ENCODE peak calls at places on chromosomes 2 and 18, in seven cellular contexts. One of them, this sample, is unnamed.

GRCh38 chr18:10139783-10140410 is 226.1 kb downstream of the VAPA start:
- DNase-seq in H1: no peak
- DNase-seq in HepG2: no peak
- DNase-seq in GM12878: no peak
- DNase-seq in HCT116: no peak
- DNase-seq in K562: no peak
- DNase-seq in SK-N-SH: no peak
- DNase-seq in this sample: no peak

GRCh38 chr2:188524519-188525113 is 232.9 kb downstream of the GULP1 start:
- DNase-seq in H1: no peak
- DNase-seq in HepG2: peak
- DNase-seq in GM12878: no peak
- DNase-seq in HCT116: peak
- DNase-seq in K562: peak
- DNase-seq in SK-N-SH: peak
- DNase-seq in this sample: no peak

GRCh38 chr2:227822416-227823003 is 8.9 kb downstream of the CCL20 start:
- DNase-seq in H1: no peak
- DNase-seq in HepG2: peak
- DNase-seq in GM12878: no peak
- DNase-seq in HCT116: no peak
- DNase-seq in K562: no peak
- DNase-seq in SK-N-SH: no peak
- DNase-seq in this sample: no peak

GRCh38 chr2:30232027-30232800 is 880 bp downstream of the LBH start:
- DNase-seq in H1: no peak
- DNase-seq in HepG2: no peak
- DNase-seq in GM12878: no peak
- DNase-seq in HCT116: no peak
- DNase-seq in K562: peak
- DNase-seq in SK-N-SH: peak
- DNase-seq in this sample: no peak

GRCh38 chr2:74575320-74575719 is 20.8 kb downstream of the DOK1 start:
- DNase-seq in H1: no peak
- DNase-seq in HepG2: no peak
- DNase-seq in GM12878: no peak
- DNase-seq in HCT116: no peak
- DNase-seq in K562: no peak
- DNase-seq in SK-N-SH: no peak
- DNase-seq in this sample: no peak

GRCh38 chr2:174826051-174826450 is 61.8 kb upstream of the CHRNA1 start:
- DNase-seq in H1: no peak
- DNase-seq in HepG2: no peak
- DNase-seq in GM12878: no peak
- DNase-seq in HCT116: no peak
- DNase-seq in K562: no peak
- DNase-seq in SK-N-SH: no peak
- DNase-seq in this sample: peak

GRCh38 chr2:12721571-12722444 is 5.1 kb downstream of the TRIB2 start:
- DNase-seq in H1: no peak
- DNase-seq in HepG2: no peak
- DNase-seq in GM12878: no peak
- DNase-seq in HCT116: no peak
- DNase-seq in K562: no peak
- DNase-seq in SK-N-SH: no peak
- DNase-seq in this sample: no peak

GRCh38 chr18:10074122-10074521 is 160.3 kb downstream of the VAPA start:
- DNase-seq in H1: no peak
- DNase-seq in HepG2: no peak
- DNase-seq in GM12878: no peak
- DNase-seq in HCT116: no peak
- DNase-seq in K562: no peak
- DNase-seq in SK-N-SH: no peak
- DNase-seq in this sample: no peak

GRCh38 chr2:217657252-217657651 is 345.5 kb downstream of the TNS1 start:
- DNase-seq in H1: no peak
- DNase-seq in HepG2: no peak
- DNase-seq in GM12878: no peak
- DNase-seq in HCT116: no peak
- DNase-seq in K562: no peak
- DNase-seq in SK-N-SH: no peak
- DNase-seq in this sample: no peak

GRCh38 chr2:161243312-161243711 is 64.9 kb upstream of the PSMD14 start:
- DNase-seq in H1: no peak
- DNase-seq in HepG2: no peak
- DNase-seq in GM12878: no peak
- DNase-seq in HCT116: no peak
- DNase-seq in K562: no peak
- DNase-seq in SK-N-SH: no peak
- DNase-seq in this sample: no peak

GRCh38 chr2:5696741-5697521 is 4.7 kb downstream of the SOX11 start:
- DNase-seq in H1: no peak
- DNase-seq in HepG2: no peak
- DNase-seq in GM12878: no peak
- DNase-seq in HCT116: no peak
- DNase-seq in K562: no peak
- DNase-seq in SK-N-SH: peak
- DNase-seq in this sample: no peak

GRCh38 chr2:11056614-11057013 is 98.7 kb upstream of the SLC66A3 start:
- DNase-seq in H1: no peak
- DNase-seq in HepG2: no peak
- DNase-seq in GM12878: no peak
- DNase-seq in HCT116: peak
- DNase-seq in K562: no peak
- DNase-seq in SK-N-SH: peak
- DNase-seq in this sample: no peak

GRCh38 chr2:11597538-11598225 is 63.8 kb downstream of the GREB1 start:
- DNase-seq in H1: no peak
- DNase-seq in HepG2: no peak
- DNase-seq in GM12878: no peak
- DNase-seq in HCT116: no peak
- DNase-seq in K562: no peak
- DNase-seq in SK-N-SH: no peak
- DNase-seq in this sample: no peak

GRCh38 chr18:38923136-38923535 is 1357.5 kb upstream of the CELF4 start:
- DNase-seq in H1: no peak
- DNase-seq in HepG2: no peak
- DNase-seq in GM12878: no peak
- DNase-seq in HCT116: no peak
- DNase-seq in K562: no peak
- DNase-seq in SK-N-SH: no peak
- DNase-seq in this sample: no peak

GRCh38 chr2:34729845-34730244 is 1130.7 kb upstream of the FAM98A start:
- DNase-seq in H1: no peak
- DNase-seq in HepG2: no peak
- DNase-seq in GM12878: no peak
- DNase-seq in HCT116: no peak
- DNase-seq in K562: no peak
- DNase-seq in SK-N-SH: no peak
- DNase-seq in this sample: no peak

GRCh38 chr2:880201-880970 is 70.3 kb upstream of the SNTG2 start:
- DNase-seq in H1: no peak
- DNase-seq in HepG2: no peak
- DNase-seq in GM12878: no peak
- DNase-seq in HCT116: no peak
- DNase-seq in K562: no peak
- DNase-seq in SK-N-SH: no peak
- DNase-seq in this sample: no peak

GRCh38 chr2:1625281-1626001 is 118.9 kb downstream of the PXDN start:
- DNase-seq in H1: peak
- DNase-seq in HepG2: no peak
- DNase-seq in GM12878: no peak
- DNase-seq in HCT116: peak
- DNase-seq in K562: no peak
- DNase-seq in SK-N-SH: peak
- DNase-seq in this sample: peak

GRCh38 chr2:10571057-10571456 is 118.7 kb downstream of the NOL10 start:
- DNase-seq in H1: no peak
- DNase-seq in HepG2: no peak
- DNase-seq in GM12878: no peak
- DNase-seq in HCT116: no peak
- DNase-seq in K562: no peak
- DNase-seq in SK-N-SH: no peak
- DNase-seq in this sample: no peak

GRCh38 chr18:78625895-78626294 is 353.7 kb upstream of the SALL3 start:
- DNase-seq in H1: no peak
- DNase-seq in HepG2: no peak
- DNase-seq in GM12878: no peak
- DNase-seq in HCT116: no peak
- DNase-seq in K562: no peak
- DNase-seq in SK-N-SH: no peak
- DNase-seq in this sample: no peak

GRCh38 chr2:190879474-190880373 is 897 bp upstream of the GLS start:
- DNase-seq in H1: no peak
- DNase-seq in HepG2: no peak
- DNase-seq in GM12878: no peak
- DNase-seq in HCT116: no peak
- DNase-seq in K562: no peak
- DNase-seq in SK-N-SH: no peak
- DNase-seq in this sample: no peak
- TF ChIP-seq JUND in H1: no peak
- TF ChIP-seq JUND in HepG2: no peak
- TF ChIP-seq JUND in GM12878: no peak
- TF ChIP-seq JUND in HCT116: no peak
- TF ChIP-seq JUND in K562: no peak
- TF ChIP-seq JUND in SK-N-SH: no peak
- TF ChIP-seq JUND in this sample: no peak

DNA sequence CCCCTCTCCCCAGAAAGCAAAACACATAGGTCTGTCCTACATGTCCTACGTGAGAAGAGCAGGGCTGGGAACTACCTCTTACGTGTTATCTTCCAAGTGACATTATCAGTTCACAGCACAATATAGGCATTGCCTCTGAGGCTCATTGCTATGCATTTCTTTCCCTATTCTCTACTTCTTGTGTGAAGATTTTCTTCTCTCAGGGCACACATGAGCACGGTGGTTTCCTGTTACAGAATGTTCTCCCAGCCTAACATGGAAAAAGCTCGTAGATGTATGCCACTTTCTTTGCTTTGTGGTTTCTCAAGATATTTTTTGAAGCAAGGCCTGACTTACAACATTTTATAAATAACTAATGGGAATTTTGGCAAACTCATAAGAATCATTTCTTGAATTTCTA is 19.4 kb upstream of the DSC3 start:
- DNase-seq in H1: no peak
- DNase-seq in HepG2: no peak
- DNase-seq in GM12878: peak
- DNase-seq in HCT116: no peak
- DNase-seq in K562: no peak
- DNase-seq in SK-N-SH: no peak
- DNase-seq in this sample: no peak
- TF ChIP-seq JUND in H1: no peak
- TF ChIP-seq JUND in HepG2: no peak
- TF ChIP-seq JUND in GM12878: no peak
- TF ChIP-seq JUND in HCT116: no peak
- TF ChIP-seq JUND in K562: no peak
- TF ChIP-seq JUND in SK-N-SH: no peak
- TF ChIP-seq JUND in this sample: no peak

GRCh38 chr2:23926289-23926749 is 604 bp downstream of the ATAD2B start:
- DNase-seq in H1: no peak
- DNase-seq in HepG2: no peak
- DNase-seq in GM12878: no peak
- DNase-seq in HCT116: no peak
- DNase-seq in K562: no peak
- DNase-seq in SK-N-SH: peak
- DNase-seq in this sample: peak

GRCh38 chr2:23924589-23925359 is 2.1 kb downstream of the ATAD2B start:
- DNase-seq in H1: no peak
- DNase-seq in HepG2: no peak
- DNase-seq in GM12878: no peak
- DNase-seq in HCT116: no peak
- DNase-seq in K562: no peak
- DNase-seq in SK-N-SH: no peak
- DNase-seq in this sample: no peak

GRCh38 chr2:23926750-23927627 is at the start of gene ATAD2B:
- DNase-seq in H1: peak
- DNase-seq in HepG2: peak
- DNase-seq in GM12878: peak
- DNase-seq in HCT116: peak
- DNase-seq in K562: peak
- DNase-seq in SK-N-SH: peak
- DNase-seq in this sample: peak

DNA sequence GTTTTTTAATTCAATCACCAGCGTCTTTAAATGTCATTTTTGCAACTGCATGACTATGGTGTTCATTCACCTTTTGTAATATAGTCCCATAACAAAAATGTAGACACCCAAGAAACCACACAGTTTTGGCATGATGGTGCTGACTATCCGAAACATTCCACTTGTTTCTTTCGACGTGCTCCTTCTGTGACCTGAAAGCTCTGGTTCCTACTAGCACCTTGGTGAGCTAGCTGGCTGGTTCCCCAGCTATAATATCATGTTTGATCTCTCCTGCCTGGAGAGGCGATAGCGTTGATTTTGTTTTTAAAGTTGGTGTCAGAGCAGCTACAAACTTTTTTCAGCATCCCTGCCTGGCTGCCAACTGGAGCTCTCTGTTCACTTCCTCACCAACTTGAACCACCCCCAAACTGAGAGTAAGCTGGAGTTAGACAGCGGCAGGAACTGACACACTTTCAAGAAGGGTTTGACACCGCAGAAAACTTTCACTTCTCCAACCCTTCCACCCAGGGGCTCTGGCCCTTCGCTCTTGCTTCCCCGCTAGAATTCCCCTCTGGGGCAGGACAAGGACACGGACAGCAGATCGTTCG is 1.1 kb downstream of the ATAD2B start:
- DNase-seq in H1: no peak
- DNase-seq in HepG2: peak
- DNase-seq in GM12878: peak
- DNase-seq in HCT116: no peak
- DNase-seq in K562: no peak
- DNase-seq in SK-N-SH: no peak
- DNase-seq in this sample: peak
- TF ChIP-seq JUND in H1: no peak
- TF ChIP-seq JUND in HepG2: no peak
- TF ChIP-seq JUND in GM12878: no peak
- TF ChIP-seq JUND in HCT116: no peak
- TF ChIP-seq JUND in K562: no peak
- TF ChIP-seq JUND in SK-N-SH: no peak
- TF ChIP-seq JUND in this sample: no peak

DNA sequence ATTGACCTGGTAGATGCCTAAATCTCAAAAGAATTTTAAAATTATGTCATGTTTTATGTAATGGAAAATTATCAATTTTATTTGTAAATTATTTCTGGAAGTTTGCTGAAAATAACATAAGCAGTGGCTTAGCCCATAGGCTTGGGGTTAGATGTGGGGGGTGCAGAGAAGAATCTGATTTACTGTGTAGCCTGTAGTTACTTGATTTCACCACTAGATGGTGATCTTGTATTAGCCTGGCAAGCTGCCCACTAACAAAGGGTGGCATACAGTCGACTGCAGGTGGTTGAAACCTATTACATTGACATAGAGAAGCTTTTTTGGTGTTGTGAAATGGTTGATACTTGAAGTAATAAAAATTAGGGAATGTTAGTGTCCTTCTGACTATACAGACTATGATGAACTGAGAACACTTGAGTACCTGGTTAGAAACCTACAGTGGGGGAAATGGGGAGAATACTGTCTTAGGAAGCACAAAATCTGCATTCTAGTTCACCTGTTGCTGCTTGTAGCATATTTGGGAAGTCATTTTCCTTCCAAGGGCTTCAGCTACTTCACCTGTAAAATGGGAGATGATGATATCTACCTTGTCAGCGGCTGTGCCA is 191.0 kb upstream of the LHCGR start:
- DNase-seq in H1: no peak
- DNase-seq in HepG2: peak
- DNase-seq in GM12878: peak
- DNase-seq in HCT116: peak
- DNase-seq in K562: peak
- DNase-seq in SK-N-SH: peak
- DNase-seq in this sample: peak
- TF ChIP-seq JUND in H1: no peak
- TF ChIP-seq JUND in HepG2: no peak
- TF ChIP-seq JUND in GM12878: no peak
- TF ChIP-seq JUND in HCT116: no peak
- TF ChIP-seq JUND in K562: no peak
- TF ChIP-seq JUND in SK-N-SH: no peak
- TF ChIP-seq JUND in this sample: no peak

This sample was measured in T47D.